ENCODE peak calls at places on chromosomes 12 and 14, in ten cellular contexts. A is prostate gland, N is adrenal gland, L is heart left ventricle, Q is tibial nerve, W is transverse colon, T is uterus, P is Peyer's patch, B is IMR-90, X is right lobe of liver. G is an unnamed sample.

GRCh38 chr12:3110579-3110978 is 33.4 kb downstream of the TSPAN9 start:
- DNase-seq in A (no peak), N (no peak), L (no peak), Q (no peak), W (no peak), T (no peak), P (no peak), B (peak; percentile 8), X (no peak), G (no peak)

GRCh38 chr14:61388173-61388975 is 67.0 kb downstream of the PRKCH start:
- DNase-seq in A (no peak), N (no peak), L (no peak), Q (no peak), W (no peak), T (no peak), P (no peak), B (no peak), X (no peak), G (no peak)

GRCh38 chr14:84482256-84483071 is 1047.5 kb upstream of the FLRT2 start:
- DNase-seq in A (no peak), N (no peak), L (no peak), Q (no peak), W (no peak), T (no peak), P (no peak), B (peak; percentile 75), X (no peak), G (no peak)

GRCh38 chr14:105437723-105438500 is 18.3 kb downstream of the MTA1 start:
- DNase-seq in A (no peak), N (no peak), L (no peak), Q (no peak), W (no peak), T (no peak), P (no peak), B (no peak), X (no peak), G (no peak)

GRCh38 chr12:66763453-66763852 is 84.6 kb upstream of the GRIP1 start:
- DNase-seq in A (no peak), N (no peak), L (no peak), Q (no peak), W (no peak), T (no peak), P (no peak), B (no peak), X (no peak), G (no peak)

GRCh38 chr12:54349658-54350057 is 14.6 kb downstream of the GPR84 start:
- DNase-seq in A (no peak), N (no peak), L (no peak), Q (no peak), W (no peak), T (no peak), P (no peak), B (no peak), X (no peak), G (no peak)

GRCh38 chr14:59208224-59208814 is 19.9 kb downstream of the DAAM1 start:
- DNase-seq in A (no peak), N (no peak), L (no peak), Q (no peak), W (no peak), T (no peak), P (no peak), B (peak; percentile 69), X (no peak), G (no peak)

GRCh38 chr12:27843714-27844245 is 63.7 kb upstream of the MANSC4 start:
- DNase-seq in A (no peak), N (no peak), L (no peak), Q (no peak), W (no peak), T (no peak), P (no peak), B (peak; percentile 84), X (no peak), G (no peak)

GRCh38 chr12:18696971-18697602 is 40.7 kb downstream of the PLCZ1 start:
- DNase-seq in A (no peak), N (no peak), L (no peak), Q (no peak), W (no peak), T (no peak), P (no peak), B (peak; percentile 80), X (no peak), G (no peak)

GRCh38 chr12:120678572-120678971 is 8.4 kb upstream of the MLEC start:
- DNase-seq in A (no peak), N (no peak), L (no peak), Q (no peak), W (no peak), T (no peak), P (no peak), B (no peak), X (no peak), G (no peak)

GRCh38 chr12:72829838-72830237 is 557.7 kb downstream of the TRHDE start:
- DNase-seq in A (no peak), N (no peak), L (no peak), Q (no peak), W (no peak), T (no peak), P (no peak), B (no peak), X (no peak), G (no peak)

GRCh38 chr14:32171469-32171868 is 30.4 kb upstream of the RNU6-7 start:
- DNase-seq in A (no peak), N (no peak), L (no peak), Q (no peak), W (no peak), T (no peak), P (no peak), B (no peak), X (no peak), G (no peak)

GRCh38 chr12:26113853-26114719 is 10.8 kb downstream of the BHLHE41 start:
- DNase-seq in A (peak; percentile 88), N (peak; percentile 97), L (peak; percentile 96), Q (peak; percentile 93), W (peak; percentile 97), T (peak; percentile 98), P (peak; percentile 99), B (peak; percentile 82), X (peak; percentile 97), G (peak; percentile 76)
- TF ChIP-seq POLR2A in A (peak; percentile 85), N (peak; percentile 96), L (peak; percentile 89), Q (peak; percentile 96), W (peak; percentile 75), T (peak; percentile 96), P (peak; percentile 68), B (peak; percentile 71), X (peak; percentile 94), G (peak; percentile 89)

DNA sequence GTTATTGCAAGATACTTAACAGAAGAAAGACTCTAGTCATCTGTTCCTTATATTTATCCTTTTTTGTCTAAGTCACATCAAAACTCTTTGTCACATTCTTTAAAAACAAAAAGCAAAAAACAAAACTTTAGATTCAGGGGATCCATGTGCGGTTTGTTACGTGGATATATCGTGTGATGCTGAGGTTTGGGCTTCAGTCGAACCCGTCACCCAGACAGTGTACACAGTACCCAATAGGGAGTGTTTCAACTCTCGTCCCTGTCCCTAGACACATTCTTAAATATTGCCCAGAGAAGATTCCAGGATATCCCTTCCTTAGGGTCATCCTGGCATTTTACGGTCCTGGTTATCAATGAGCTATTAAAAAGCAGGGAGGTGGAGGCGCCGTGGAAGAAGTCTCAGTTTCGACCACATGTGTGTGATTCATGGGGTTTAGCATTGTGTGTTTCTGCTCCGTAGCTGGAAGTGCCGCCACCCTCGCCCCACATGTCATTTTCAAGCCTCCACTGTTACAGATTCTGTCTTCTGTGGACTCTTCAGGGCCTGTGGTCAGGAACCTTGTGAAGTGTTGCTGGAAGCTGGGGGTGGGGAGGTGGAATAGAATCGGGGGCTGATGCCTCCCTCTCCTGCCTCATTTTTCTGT is 19.9 kb downstream of the CCND2 start:
- DNase-seq in A (no peak), N (no peak), L (no peak), Q (no peak), W (no peak), T (no peak), P (no peak), B (no peak), X (no peak), G (no peak)
- H3K36me3 ChIP-seq in A (no peaks in the 10 kb centered on the region), N (no peaks in the 10 kb centered on the region), L (peaks cover 84% of the 10 kb centered on the region), Q (peaks cover 9% of the 10 kb centered on the region), W (no peaks in the 10 kb centered on the region), T (no peaks in the 10 kb centered on the region), P (no peaks in the 10 kb centered on the region), B (peaks cover 1% of the 10 kb centered on the region), X (no peaks in the 10 kb centered on the region), G (peaks cover 66% of the 10 kb centered on the region)

GRCh38 chr12:123598522-123598921 is 3.4 kb upstream of the DDX55 start:
- DNase-seq in A (no peak), N (no peak), L (no peak), Q (no peak), W (no peak), T (no peak), P (no peak), B (no peak), X (no peak), G (no peak)
- TF ChIP-seq POLR2A in A (no peak), N (no peak), L (no peak), Q (no peak), W (no peak), T (no peak), P (no peak), B (no peak), X (no peak), G (no peak)

GRCh38 chr12:31922341-31923062 is 36.7 kb upstream of the RESF1 start:
- DNase-seq in A (no peak), N (no peak), L (no peak), Q (no peak), W (no peak), T (no peak), P (no peak), B (peak; percentile 3), X (no peak), G (no peak)
- H3K36me3 ChIP-seq in A (no peaks in the 10 kb centered on the region), N (no peaks in the 10 kb centered on the region), L (no peaks in the 10 kb centered on the region), Q (no peaks in the 10 kb centered on the region), W (no peaks in the 10 kb centered on the region), T (no peaks in the 10 kb centered on the region), P (no peaks in the 10 kb centered on the region), B (no peaks in the 10 kb centered on the region), X (no peaks in the 10 kb centered on the region), G (no peaks in the 10 kb centered on the region)

GRCh38 chr12:123715151-123715676 is 3.1 kb downstream of the ATP6V0A2 start:
- DNase-seq in A (no peak), N (no peak), L (no peak), Q (no peak), W (no peak), T (no peak), P (no peak), B (peak; percentile 5), X (no peak), G (no peak)

GRCh38 chr12:123713398-123714301 is 1.5 kb downstream of the ATP6V0A2 start:
- DNase-seq in A (no peak), N (no peak), L (no peak), Q (no peak), W (peak; percentile 37), T (no peak), P (peak; percentile 55), B (peak; percentile 10), X (no peak), G (no peak)

GRCh38 chr12:123712780-123713319 is 697 bp downstream of the ATP6V0A2 start:
- DNase-seq in A (no peak), N (no peak), L (no peak), Q (no peak), W (no peak), T (no peak), P (peak; percentile 58), B (no peak), X (no peak), G (no peak)

DNA sequence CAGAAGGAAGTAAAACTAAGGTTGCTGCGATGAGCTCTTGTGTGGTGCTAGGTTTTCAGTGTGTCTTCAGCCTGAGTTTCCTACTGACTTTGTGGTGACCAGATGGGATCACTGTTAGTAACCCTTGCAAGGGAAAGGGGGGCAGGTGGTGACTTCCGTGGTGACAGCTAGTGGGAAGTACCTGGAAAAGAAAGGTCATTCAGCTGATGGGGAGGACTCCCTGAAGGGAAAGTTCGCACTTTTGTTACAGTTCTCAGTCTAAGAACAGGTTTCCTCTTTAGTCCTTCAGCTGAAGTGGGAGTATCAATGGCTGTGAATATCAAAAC is 2.1 kb downstream of the ATP6V0A2 start:
- DNase-seq in A (no peak), N (no peak), L (no peak), Q (no peak), W (no peak), T (no peak), P (no peak), B (no peak), X (no peak), G (no peak)
- TF ChIP-seq POLR2A in A (no peak), N (no peak), L (no peak), Q (no peak), W (no peak), T (no peak), P (no peak), B (no peak), X (no peak), G (no peak)